ENCODE peak calls at places on chromosomes 4 and X, in six cellular contexts. One of them, this sample, is unnamed.

GRCh38 chr4:48372272-48372671 is 30.9 kb downstream of the SLAIN2 start:
- DNase-seq in NCI-H2227 treated with DMSO at 0.1 percent for 48 hours: no peak
- DNase-seq in ureter: no peak
- DNase-seq in activated T-helper 1 cell treated with anti-CD3 and anti-CD28 coated beads, Interleukin-2, amount 50 U/mL, for 16 hours: no peak
- DNase-seq in ecto neural progenitor cell: no peak
- DNase-seq in cardiac muscle cell: no peak
- DNase-seq in this sample: no peak

GRCh38 chr4:185143596-185143969 is 517 bp downstream of the SLC25A4 start:
- DNase-seq in activated T-helper 1 cell treated with anti-CD3 and anti-CD28 coated beads, Interleukin-2, amount 50 U/mL, for 16 hours: no peak
- DNase-seq in ecto neural progenitor cell: no peak
- DNase-seq in NCI-H2227 treated with DMSO at 0.1 percent for 48 hours: no peak
- DNase-seq in cardiac muscle cell: peak
- DNase-seq in ureter: peak
- DNase-seq in this sample: no peak

GRCh38 chr4:88613417-88613875 is 21.2 kb downstream of the HERC3 start:
- DNase-seq in ecto neural progenitor cell: no peak
- DNase-seq in activated T-helper 1 cell treated with anti-CD3 and anti-CD28 coated beads, Interleukin-2, amount 50 U/mL, for 16 hours: no peak
- DNase-seq in ureter: no peak
- DNase-seq in cardiac muscle cell: no peak
- DNase-seq in NCI-H2227 treated with DMSO at 0.1 percent for 48 hours: no peak
- DNase-seq in this sample: no peak

GRCh38 chr4:125283702-125284279 is 31.0 kb upstream of the FAT4 start:
- DNase-seq in ecto neural progenitor cell: no peak
- DNase-seq in ureter: no peak
- DNase-seq in activated T-helper 1 cell treated with anti-CD3 and anti-CD28 coated beads, Interleukin-2, amount 50 U/mL, for 16 hours: no peak
- DNase-seq in cardiac muscle cell: peak
- DNase-seq in NCI-H2227 treated with DMSO at 0.1 percent for 48 hours: no peak
- DNase-seq in this sample: no peak

GRCh38 chr4:123750044-123750443 is 353.4 kb downstream of the SPRY1 start:
- DNase-seq in activated T-helper 1 cell treated with anti-CD3 and anti-CD28 coated beads, Interleukin-2, amount 50 U/mL, for 16 hours: no peak
- DNase-seq in NCI-H2227 treated with DMSO at 0.1 percent for 48 hours: no peak
- DNase-seq in ureter: no peak
- DNase-seq in cardiac muscle cell: no peak
- DNase-seq in ecto neural progenitor cell: peak
- DNase-seq in this sample: no peak

GRCh38 chrX:39162322-39162721 is 361.1 kb downstream of the MID1IP1 start:
- DNase-seq in ecto neural progenitor cell: peak
- DNase-seq in ureter: no peak
- DNase-seq in cardiac muscle cell: no peak
- DNase-seq in NCI-H2227 treated with DMSO at 0.1 percent for 48 hours: no peak
- DNase-seq in activated T-helper 1 cell treated with anti-CD3 and anti-CD28 coated beads, Interleukin-2, amount 50 U/mL, for 16 hours: no peak
- DNase-seq in this sample: no peak

GRCh38 chrX:131617182-131617581 is 73.3 kb downstream of the OR13H1 start:
- DNase-seq in cardiac muscle cell: peak
- DNase-seq in ecto neural progenitor cell: no peak
- DNase-seq in NCI-H2227 treated with DMSO at 0.1 percent for 48 hours: no peak
- DNase-seq in ureter: no peak
- DNase-seq in activated T-helper 1 cell treated with anti-CD3 and anti-CD28 coated beads, Interleukin-2, amount 50 U/mL, for 16 hours: no peak
- DNase-seq in this sample: no peak

GRCh38 chr4:832108-832507 is 6.2 kb upstream of the CPLX1 start:
- DNase-seq in NCI-H2227 treated with DMSO at 0.1 percent for 48 hours: no peak
- DNase-seq in ecto neural progenitor cell: no peak
- DNase-seq in cardiac muscle cell: no peak
- DNase-seq in ureter: no peak
- DNase-seq in activated T-helper 1 cell treated with anti-CD3 and anti-CD28 coated beads, Interleukin-2, amount 50 U/mL, for 16 hours: no peak
- DNase-seq in this sample: no peak

GRCh38 chrX:39874202-39874816 is 223.4 kb downstream of the BCOR start:
- DNase-seq in NCI-H2227 treated with DMSO at 0.1 percent for 48 hours: no peak
- DNase-seq in ecto neural progenitor cell: no peak
- DNase-seq in cardiac muscle cell: no peak
- DNase-seq in ureter: no peak
- DNase-seq in activated T-helper 1 cell treated with anti-CD3 and anti-CD28 coated beads, Interleukin-2, amount 50 U/mL, for 16 hours: no peak
- DNase-seq in this sample: no peak

GRCh38 chrX:47169273-47169672 is 24.3 kb downstream of the RBM10 start:
- DNase-seq in ecto neural progenitor cell: no peak
- DNase-seq in cardiac muscle cell: no peak
- DNase-seq in activated T-helper 1 cell treated with anti-CD3 and anti-CD28 coated beads, Interleukin-2, amount 50 U/mL, for 16 hours: no peak
- DNase-seq in NCI-H2227 treated with DMSO at 0.1 percent for 48 hours: no peak
- DNase-seq in ureter: no peak
- DNase-seq in this sample: no peak

GRCh38 chrX:44914532-44915198 is 41.7 kb downstream of the KDM6A start:
- DNase-seq in ecto neural progenitor cell: no peak
- DNase-seq in activated T-helper 1 cell treated with anti-CD3 and anti-CD28 coated beads, Interleukin-2, amount 50 U/mL, for 16 hours: no peak
- DNase-seq in NCI-H2227 treated with DMSO at 0.1 percent for 48 hours: no peak
- DNase-seq in ureter: no peak
- DNase-seq in cardiac muscle cell: peak
- DNase-seq in this sample: no peak

GRCh38 chrX:130874751-130875150 is 28.3 kb downstream of the ENOX2 start:
- DNase-seq in ecto neural progenitor cell: no peak
- DNase-seq in cardiac muscle cell: no peak
- DNase-seq in NCI-H2227 treated with DMSO at 0.1 percent for 48 hours: no peak
- DNase-seq in ureter: no peak
- DNase-seq in activated T-helper 1 cell treated with anti-CD3 and anti-CD28 coated beads, Interleukin-2, amount 50 U/mL, for 16 hours: no peak
- DNase-seq in this sample: no peak

GRCh38 chr4:137993232-137993631 is 248.9 kb downstream of the SLC7A11 start:
- DNase-seq in ureter: no peak
- DNase-seq in NCI-H2227 treated with DMSO at 0.1 percent for 48 hours: no peak
- DNase-seq in cardiac muscle cell: no peak
- DNase-seq in activated T-helper 1 cell treated with anti-CD3 and anti-CD28 coated beads, Interleukin-2, amount 50 U/mL, for 16 hours: no peak
- DNase-seq in ecto neural progenitor cell: no peak
- DNase-seq in this sample: no peak

GRCh38 chrX:24347871-24348270 is 12.6 kb upstream of the SUPT20HL1 start:
- DNase-seq in ureter: no peak
- DNase-seq in ecto neural progenitor cell: no peak
- DNase-seq in cardiac muscle cell: peak
- DNase-seq in NCI-H2227 treated with DMSO at 0.1 percent for 48 hours: no peak
- DNase-seq in activated T-helper 1 cell treated with anti-CD3 and anti-CD28 coated beads, Interleukin-2, amount 50 U/mL, for 16 hours: no peak
- DNase-seq in this sample: no peak

GRCh38 chrX:12249997-12250396 is 111.7 kb downstream of the FRMPD4 start:
- DNase-seq in ureter: no peak
- DNase-seq in NCI-H2227 treated with DMSO at 0.1 percent for 48 hours: no peak
- DNase-seq in ecto neural progenitor cell: no peak
- DNase-seq in activated T-helper 1 cell treated with anti-CD3 and anti-CD28 coated beads, Interleukin-2, amount 50 U/mL, for 16 hours: no peak
- DNase-seq in cardiac muscle cell: no peak
- DNase-seq in this sample: no peak

GRCh38 chrX:40571600-40571999 is 9.2 kb upstream of the ATP6AP2 start:
- DNase-seq in ureter: no peak
- DNase-seq in activated T-helper 1 cell treated with anti-CD3 and anti-CD28 coated beads, Interleukin-2, amount 50 U/mL, for 16 hours: no peak
- DNase-seq in ecto neural progenitor cell: no peak
- DNase-seq in cardiac muscle cell: no peak
- DNase-seq in NCI-H2227 treated with DMSO at 0.1 percent for 48 hours: no peak
- DNase-seq in this sample: no peak

GRCh38 chr4:171812377-171813194 is 618 bp upstream of the GALNTL6 start:
- DNase-seq in ecto neural progenitor cell: no peak
- DNase-seq in NCI-H2227 treated with DMSO at 0.1 percent for 48 hours: no peak
- DNase-seq in activated T-helper 1 cell treated with anti-CD3 and anti-CD28 coated beads, Interleukin-2, amount 50 U/mL, for 16 hours: no peak
- DNase-seq in ureter: no peak
- DNase-seq in cardiac muscle cell: no peak
- DNase-seq in this sample: no peak

GRCh38 chrX:12814434-12814833 is 23.2 kb downstream of the PRPS2 start:
- DNase-seq in cardiac muscle cell: peak
- DNase-seq in NCI-H2227 treated with DMSO at 0.1 percent for 48 hours: peak
- DNase-seq in ureter: peak
- DNase-seq in activated T-helper 1 cell treated with anti-CD3 and anti-CD28 coated beads, Interleukin-2, amount 50 U/mL, for 16 hours: no peak
- DNase-seq in ecto neural progenitor cell: no peak
- DNase-seq in this sample: no peak

GRCh38 chrX:2452317-2452784 is 48.4 kb downstream of the DHRSX start:
- DNase-seq in ecto neural progenitor cell: no peak
- DNase-seq in ureter: no peak
- DNase-seq in NCI-H2227 treated with DMSO at 0.1 percent for 48 hours: no peak
- DNase-seq in cardiac muscle cell: no peak
- DNase-seq in activated T-helper 1 cell treated with anti-CD3 and anti-CD28 coated beads, Interleukin-2, amount 50 U/mL, for 16 hours: no peak
- DNase-seq in this sample: no peak

GRCh38 chr4:156838761-156839160 is 132.8 kb downstream of the PDGFC start:
- DNase-seq in ecto neural progenitor cell: no peak
- DNase-seq in cardiac muscle cell: peak
- DNase-seq in activated T-helper 1 cell treated with anti-CD3 and anti-CD28 coated beads, Interleukin-2, amount 50 U/mL, for 16 hours: no peak
- DNase-seq in ureter: no peak
- DNase-seq in NCI-H2227 treated with DMSO at 0.1 percent for 48 hours: no peak
- DNase-seq in this sample: no peak

GRCh38 chr4:184409911-184410692 is 64.2 kb downstream of the IRF2 start:
- DNase-seq in ureter: no peak
- DNase-seq in NCI-H2227 treated with DMSO at 0.1 percent for 48 hours: no peak
- DNase-seq in ecto neural progenitor cell: no peak
- DNase-seq in cardiac muscle cell: no peak
- DNase-seq in activated T-helper 1 cell treated with anti-CD3 and anti-CD28 coated beads, Interleukin-2, amount 50 U/mL, for 16 hours: no peak
- DNase-seq in this sample: no peak

GRCh38 chr4:2672700-2673099 is 83.4 kb downstream of the TNIP2 start:
- DNase-seq in cardiac muscle cell: no peak
- DNase-seq in activated T-helper 1 cell treated with anti-CD3 and anti-CD28 coated beads, Interleukin-2, amount 50 U/mL, for 16 hours: no peak
- DNase-seq in NCI-H2227 treated with DMSO at 0.1 percent for 48 hours: no peak
- DNase-seq in ecto neural progenitor cell: no peak
- DNase-seq in ureter: no peak
- DNase-seq in this sample: no peak

GRCh38 chr4:38359113-38359512 is 304.9 kb upstream of the KLF3 start:
- DNase-seq in cardiac muscle cell: no peak
- DNase-seq in ecto neural progenitor cell: no peak
- DNase-seq in activated T-helper 1 cell treated with anti-CD3 and anti-CD28 coated beads, Interleukin-2, amount 50 U/mL, for 16 hours: no peak
- DNase-seq in NCI-H2227 treated with DMSO at 0.1 percent for 48 hours: no peak
- DNase-seq in ureter: no peak
- DNase-seq in this sample: no peak

GRCh38 chr4:158821228-158822009 is 52.6 kb downstream of the FNIP2 start:
- DNase-seq in cardiac muscle cell: no peak
- DNase-seq in NCI-H2227 treated with DMSO at 0.1 percent for 48 hours: no peak
- DNase-seq in ecto neural progenitor cell: no peak
- DNase-seq in ureter: no peak
- DNase-seq in activated T-helper 1 cell treated with anti-CD3 and anti-CD28 coated beads, Interleukin-2, amount 50 U/mL, for 16 hours: no peak
- DNase-seq in this sample: no peak

GRCh38 chrX:7262551-7262950 is 114.6 kb upstream of the PUDP start:
- DNase-seq in activated T-helper 1 cell treated with anti-CD3 and anti-CD28 coated beads, Interleukin-2, amount 50 U/mL, for 16 hours: no peak
- DNase-seq in cardiac muscle cell: no peak
- DNase-seq in NCI-H2227 treated with DMSO at 0.1 percent for 48 hours: no peak
- DNase-seq in ureter: no peak
- DNase-seq in ecto neural progenitor cell: no peak
- DNase-seq in this sample: no peak

GRCh38 chrX:152136312-152136711 is 2.1 kb downstream of the MAGEA10 start:
- DNase-seq in NCI-H2227 treated with DMSO at 0.1 percent for 48 hours: no peak
- DNase-seq in cardiac muscle cell: no peak
- DNase-seq in ureter: no peak
- DNase-seq in activated T-helper 1 cell treated with anti-CD3 and anti-CD28 coated beads, Interleukin-2, amount 50 U/mL, for 16 hours: no peak
- DNase-seq in ecto neural progenitor cell: no peak
- DNase-seq in this sample: no peak

GRCh38 chr4:53536328-53536727 is 55.0 kb downstream of the LNX1 start:
- DNase-seq in NCI-H2227 treated with DMSO at 0.1 percent for 48 hours: no peak
- DNase-seq in ureter: no peak
- DNase-seq in cardiac muscle cell: no peak
- DNase-seq in ecto neural progenitor cell: no peak
- DNase-seq in activated T-helper 1 cell treated with anti-CD3 and anti-CD28 coated beads, Interleukin-2, amount 50 U/mL, for 16 hours: no peak
- DNase-seq in this sample: no peak

GRCh38 chr4:79050521-79050880 is 111.3 kb upstream of the PAQR3 start:
- DNase-seq in activated T-helper 1 cell treated with anti-CD3 and anti-CD28 coated beads, Interleukin-2, amount 50 U/mL, for 16 hours: no peak
- DNase-seq in cardiac muscle cell: no peak
- DNase-seq in ureter: no peak
- DNase-seq in ecto neural progenitor cell: no peak
- DNase-seq in NCI-H2227 treated with DMSO at 0.1 percent for 48 hours: peak
- DNase-seq in this sample: no peak

GRCh38 chr4:85368932-85369331 is 106.0 kb upstream of the ARHGAP24 start:
- DNase-seq in ecto neural progenitor cell: no peak
- DNase-seq in NCI-H2227 treated with DMSO at 0.1 percent for 48 hours: no peak
- DNase-seq in ureter: no peak
- DNase-seq in cardiac muscle cell: no peak
- DNase-seq in activated T-helper 1 cell treated with anti-CD3 and anti-CD28 coated beads, Interleukin-2, amount 50 U/mL, for 16 hours: no peak
- DNase-seq in this sample: no peak

GRCh38 chr4:114811564-114812360 is 213.2 kb downstream of the UGT8 start:
- DNase-seq in cardiac muscle cell: no peak
- DNase-seq in ecto neural progenitor cell: no peak
- DNase-seq in activated T-helper 1 cell treated with anti-CD3 and anti-CD28 coated beads, Interleukin-2, amount 50 U/mL, for 16 hours: no peak
- DNase-seq in NCI-H2227 treated with DMSO at 0.1 percent for 48 hours: no peak
- DNase-seq in ureter: no peak
- DNase-seq in this sample: no peak

GRCh38 chr4:25873632-25874129 is 10.9 kb upstream of the SEL1L3 start:
- DNase-seq in ecto neural progenitor cell: no peak
- DNase-seq in NCI-H2227 treated with DMSO at 0.1 percent for 48 hours: no peak
- DNase-seq in activated T-helper 1 cell treated with anti-CD3 and anti-CD28 coated beads, Interleukin-2, amount 50 U/mL, for 16 hours: no peak
- DNase-seq in ureter: no peak
- DNase-seq in cardiac muscle cell: no peak
- DNase-seq in this sample: no peak

GRCh38 chr4:40211224-40212185 is 14.7 kb downstream of the RHOH start:
- DNase-seq in cardiac muscle cell: no peak
- DNase-seq in NCI-H2227 treated with DMSO at 0.1 percent for 48 hours: no peak
- DNase-seq in activated T-helper 1 cell treated with anti-CD3 and anti-CD28 coated beads, Interleukin-2, amount 50 U/mL, for 16 hours: no peak
- DNase-seq in ecto neural progenitor cell: no peak
- DNase-seq in ureter: no peak
- DNase-seq in this sample: no peak

GRCh38 chrX:63363788-63364187 is 12.7 kb upstream of the SPIN4 start:
- DNase-seq in ecto neural progenitor cell: no peak
- DNase-seq in NCI-H2227 treated with DMSO at 0.1 percent for 48 hours: no peak
- DNase-seq in cardiac muscle cell: no peak
- DNase-seq in activated T-helper 1 cell treated with anti-CD3 and anti-CD28 coated beads, Interleukin-2, amount 50 U/mL, for 16 hours: no peak
- DNase-seq in ureter: no peak
- DNase-seq in this sample: no peak

GRCh38 chr4:48475770-48476169 is 7.4 kb upstream of the SLC10A4 start:
- DNase-seq in ureter: no peak
- DNase-seq in activated T-helper 1 cell treated with anti-CD3 and anti-CD28 coated beads, Interleukin-2, amount 50 U/mL, for 16 hours: no peak
- DNase-seq in NCI-H2227 treated with DMSO at 0.1 percent for 48 hours: no peak
- DNase-seq in ecto neural progenitor cell: no peak
- DNase-seq in cardiac muscle cell: no peak
- DNase-seq in this sample: no peak

GRCh38 chrX:133350751-133351150 is 64.5 kb downstream of the GPC4 start:
- DNase-seq in activated T-helper 1 cell treated with anti-CD3 and anti-CD28 coated beads, Interleukin-2, amount 50 U/mL, for 16 hours: no peak
- DNase-seq in NCI-H2227 treated with DMSO at 0.1 percent for 48 hours: no peak
- DNase-seq in ureter: no peak
- DNase-seq in cardiac muscle cell: peak
- DNase-seq in ecto neural progenitor cell: no peak
- DNase-seq in this sample: no peak

GRCh38 chrX:47620303-47620685 is 637 bp upstream of the SYN1 start:
- DNase-seq in ecto neural progenitor cell: no peak
- DNase-seq in ureter: no peak
- DNase-seq in activated T-helper 1 cell treated with anti-CD3 and anti-CD28 coated beads, Interleukin-2, amount 50 U/mL, for 16 hours: no peak
- DNase-seq in cardiac muscle cell: no peak
- DNase-seq in NCI-H2227 treated with DMSO at 0.1 percent for 48 hours: peak
- DNase-seq in this sample: no peak

GRCh38 chr4:151035321-151035720 is 20.2 kb upstream of the LRBA start:
- DNase-seq in cardiac muscle cell: no peak
- DNase-seq in ureter: peak
- DNase-seq in ecto neural progenitor cell: no peak
- DNase-seq in activated T-helper 1 cell treated with anti-CD3 and anti-CD28 coated beads, Interleukin-2, amount 50 U/mL, for 16 hours: no peak
- DNase-seq in NCI-H2227 treated with DMSO at 0.1 percent for 48 hours: no peak
- DNase-seq in this sample: no peak

This sample was measured in epithelial cell of proximal tubule.